ENCODE peak calls at places on chromosomes 3 and 15, in nine cellular contexts. O is putamen, M is NCI-H69, V is nucleus accumbens, U is KBM-7, A is neuronal stem cell, F is A549, Y is ACHN, P is EL. X is an unnamed sample.

GRCh38 chr3:46764206-46764605 is 46.5 kb upstream of the PRSS50 start:
- DNase-seq in O (no peak), M (no peak), V (no peak), U (no peak), A (no peak), F (no peak), Y (no peak), P (no peak), X (no peak)

GRCh38 chr3:5276953-5277352 is 89.4 kb downstream of the EDEM1 start:
- DNase-seq in O (no peak), M (no peak), V (no peak), U (no peak), A (no peak), F (no peak), Y (no peak), P (no peak), X (no peak)

GRCh38 chr15:32859246-32859645 is 141.4 kb downstream of the GREM1 start:
- DNase-seq in O (no peak), M (no peak), V (no peak), U (no peak), A (no peak), F (no peak), Y (no peak), P (no peak), X (no peak)

GRCh38 chr3:141104151-141104741 is 53.1 kb downstream of the SPSB4 start:
- DNase-seq in O (no peak), M (peak; percentile 62), V (no peak), U (no peak), A (no peak), F (no peak), Y (no peak), P (no peak), X (no peak)

GRCh38 chr15:78808550-78808949 is 2.7 kb downstream of the ADAMTS7 start:
- DNase-seq in O (no peak), M (peak; percentile 6), V (no peak), U (peak; percentile 92), A (no peak), F (peak; percentile 78), Y (peak; percentile 37), P (peak; percentile 36), X (no peak)

GRCh38 chr3:88896026-88896425 is 211.4 kb upstream of the EPHA3 start:
- DNase-seq in O (no peak), M (no peak), V (no peak), U (no peak), A (no peak), F (no peak), Y (no peak), P (no peak), X (no peak)

GRCh38 chr15:22778796-22779195 is 7.6 kb upstream of the NIPA1 start:
- DNase-seq in O (no peak), M (no peak), V (no peak), U (no peak), A (no peak), F (no peak), Y (no peak), P (no peak), X (no peak)

GRCh38 chr15:68834356-68834755 is 13.7 kb upstream of the ANP32A start:
- DNase-seq in O (no peak), M (no peak), V (no peak), U (peak; percentile 88), A (no peak), F (no peak), Y (no peak), P (no peak), X (no peak)

GRCh38 chr3:135271562-135272290 is 476.7 kb downstream of the EPHB1 start:
- DNase-seq in O (no peak), M (peak; percentile 94), V (no peak), U (no peak), A (no peak), F (no peak), Y (no peak), P (no peak), X (no peak)

GRCh38 chr3:38738630-38739395 is 77.2 kb downstream of the SCN10A start:
- DNase-seq in O (no peak), M (peak; percentile 37), V (no peak), U (peak; percentile 67), A (peak; percentile 58), F (peak; percentile 42), Y (peak; percentile 57), P (peak; percentile 47), X (no peak)

GRCh38 chr3:71101581-71101980 is 481.9 kb downstream of the FOXP1 start:
- DNase-seq in O (no peak), M (peak; percentile 34), V (no peak), U (no peak), A (no peak), F (no peak), Y (peak; percentile 21), P (peak; percentile 44), X (no peak)

GRCh38 chr3:130831716-130832400 is 62.0 kb upstream of the ATP2C1 start:
- DNase-seq in O (no peak), M (peak; percentile 24), V (no peak), U (no peak), A (no peak), F (no peak), Y (no peak), P (no peak), X (no peak)

GRCh38 chr15:51776952-51777574 is 25.7 kb downstream of the TMOD2 start:
- DNase-seq in O (peak; percentile 83), M (peak; percentile 83), V (no peak), U (peak; percentile 79), A (peak; percentile 58), F (peak; percentile 88), Y (peak; percentile 64), P (peak; percentile 67), X (peak; percentile 46)

GRCh38 chr3:44529927-44530326 is 25.1 kb upstream of the ZKSCAN7 start:
- DNase-seq in O (no peak), M (peak; percentile 10), V (no peak), U (no peak), A (no peak), F (no peak), Y (no peak), P (peak; percentile 18), X (no peak)

X was measured in CD4-positive, alpha-beta T cell.